ENCODE peak calls at places on chromosomes 6 and 20, in six cellular contexts. One of them, this sample, is unnamed.

GRCh38 chr20:33148040-33148439 is 19.9 kb upstream of the BPIFA2 start:
- DNase-seq in foreskin fibroblast: no peak
- DNase-seq in nucleus accumbens: no peak
- DNase-seq in stimulated activated CD8-positive, alpha-beta memory T cell treated with anti-CD3 and anti-CD28 coated beads, Interleukin-15, amount 100 ng/mL, for 4 hours: no peak
- DNase-seq in NCI-H1105: no peak
- DNase-seq in cardiac fibroblast: no peak
- DNase-seq in this sample: no peak

GRCh38 chr6:165581678-165582077 is 81.4 kb downstream of the PDE10A start:
- DNase-seq in stimulated activated CD8-positive, alpha-beta memory T cell treated with anti-CD3 and anti-CD28 coated beads, Interleukin-15, amount 100 ng/mL, for 4 hours: no peak
- DNase-seq in foreskin fibroblast: no peak
- DNase-seq in NCI-H1105: no peak
- DNase-seq in cardiac fibroblast: no peak
- DNase-seq in nucleus accumbens: no peak
- DNase-seq in this sample: no peak

GRCh38 chr20:53942121-53942816 is 128.1 kb downstream of the BCAS1 start:
- DNase-seq in cardiac fibroblast: no peak
- DNase-seq in nucleus accumbens: no peak
- DNase-seq in foreskin fibroblast: no peak
- DNase-seq in stimulated activated CD8-positive, alpha-beta memory T cell treated with anti-CD3 and anti-CD28 coated beads, Interleukin-15, amount 100 ng/mL, for 4 hours: no peak
- DNase-seq in NCI-H1105: no peak
- DNase-seq in this sample: no peak

GRCh38 chr6:5501837-5502236 is 240.5 kb downstream of the FARS2 start:
- DNase-seq in NCI-H1105: no peak
- DNase-seq in foreskin fibroblast: no peak
- DNase-seq in stimulated activated CD8-positive, alpha-beta memory T cell treated with anti-CD3 and anti-CD28 coated beads, Interleukin-15, amount 100 ng/mL, for 4 hours: no peak
- DNase-seq in nucleus accumbens: no peak
- DNase-seq in cardiac fibroblast: no peak
- DNase-seq in this sample: no peak

GRCh38 chr6:31126416-31127175 is 6.3 kb upstream of the CDSN start:
- DNase-seq in NCI-H1105: no peak
- DNase-seq in nucleus accumbens: no peak
- DNase-seq in foreskin fibroblast: no peak
- DNase-seq in stimulated activated CD8-positive, alpha-beta memory T cell treated with anti-CD3 and anti-CD28 coated beads, Interleukin-15, amount 100 ng/mL, for 4 hours: no peak
- DNase-seq in cardiac fibroblast: no peak
- DNase-seq in this sample: no peak

GRCh38 chr6:19805146-19805515 is 32.0 kb upstream of the ID4 start:
- DNase-seq in nucleus accumbens: no peak
- DNase-seq in cardiac fibroblast: peak
- DNase-seq in stimulated activated CD8-positive, alpha-beta memory T cell treated with anti-CD3 and anti-CD28 coated beads, Interleukin-15, amount 100 ng/mL, for 4 hours: no peak
- DNase-seq in NCI-H1105: no peak
- DNase-seq in foreskin fibroblast: no peak
- DNase-seq in this sample: no peak

GRCh38 chr6:21826031-21826430 is 232.5 kb downstream of the SOX4 start:
- DNase-seq in cardiac fibroblast: no peak
- DNase-seq in foreskin fibroblast: no peak
- DNase-seq in nucleus accumbens: no peak
- DNase-seq in NCI-H1105: no peak
- DNase-seq in stimulated activated CD8-positive, alpha-beta memory T cell treated with anti-CD3 and anti-CD28 coated beads, Interleukin-15, amount 100 ng/mL, for 4 hours: no peak
- DNase-seq in this sample: no peak

GRCh38 chr6:125474061-125474460 is 172.3 kb upstream of the HDDC2 start:
- DNase-seq in foreskin fibroblast: no peak
- DNase-seq in nucleus accumbens: no peak
- DNase-seq in NCI-H1105: no peak
- DNase-seq in stimulated activated CD8-positive, alpha-beta memory T cell treated with anti-CD3 and anti-CD28 coated beads, Interleukin-15, amount 100 ng/mL, for 4 hours: no peak
- DNase-seq in cardiac fibroblast: no peak
- DNase-seq in this sample: no peak

GRCh38 chr6:14804444-14805210 is 441.2 kb upstream of the JARID2 start:
- DNase-seq in cardiac fibroblast: peak
- DNase-seq in nucleus accumbens: peak
- DNase-seq in foreskin fibroblast: peak
- DNase-seq in NCI-H1105: no peak
- DNase-seq in stimulated activated CD8-positive, alpha-beta memory T cell treated with anti-CD3 and anti-CD28 coated beads, Interleukin-15, amount 100 ng/mL, for 4 hours: no peak
- DNase-seq in this sample: peak

GRCh38 chr6:15062311-15063252 is 183.3 kb upstream of the JARID2 start:
- DNase-seq in stimulated activated CD8-positive, alpha-beta memory T cell treated with anti-CD3 and anti-CD28 coated beads, Interleukin-15, amount 100 ng/mL, for 4 hours: no peak
- DNase-seq in NCI-H1105: no peak
- DNase-seq in foreskin fibroblast: peak
- DNase-seq in nucleus accumbens: no peak
- DNase-seq in cardiac fibroblast: peak
- DNase-seq in this sample: no peak

GRCh38 chr20:36573798-36574277 is 441 bp downstream of the TGIF2 start:
- DNase-seq in foreskin fibroblast: no peak
- DNase-seq in nucleus accumbens: no peak
- DNase-seq in stimulated activated CD8-positive, alpha-beta memory T cell treated with anti-CD3 and anti-CD28 coated beads, Interleukin-15, amount 100 ng/mL, for 4 hours: no peak
- DNase-seq in cardiac fibroblast: peak
- DNase-seq in NCI-H1105: no peak
- DNase-seq in this sample: no peak

GRCh38 chr6:28353981-28354676 is 4.4 kb downstream of the ZKSCAN3 start:
- DNase-seq in nucleus accumbens: peak
- DNase-seq in foreskin fibroblast: no peak
- DNase-seq in stimulated activated CD8-positive, alpha-beta memory T cell treated with anti-CD3 and anti-CD28 coated beads, Interleukin-15, amount 100 ng/mL, for 4 hours: no peak
- DNase-seq in NCI-H1105: no peak
- DNase-seq in cardiac fibroblast: peak
- DNase-seq in this sample: no peak

GRCh38 chr6:111329882-111330633 is 153.0 kb downstream of the REV3L start:
- DNase-seq in nucleus accumbens: no peak
- DNase-seq in NCI-H1105: no peak
- DNase-seq in foreskin fibroblast: no peak
- DNase-seq in cardiac fibroblast: no peak
- DNase-seq in stimulated activated CD8-positive, alpha-beta memory T cell treated with anti-CD3 and anti-CD28 coated beads, Interleukin-15, amount 100 ng/mL, for 4 hours: no peak
- DNase-seq in this sample: no peak

GRCh38 chr20:50814438-50815161 is 19.7 kb downstream of the BCAS4 start:
- DNase-seq in nucleus accumbens: no peak
- DNase-seq in stimulated activated CD8-positive, alpha-beta memory T cell treated with anti-CD3 and anti-CD28 coated beads, Interleukin-15, amount 100 ng/mL, for 4 hours: no peak
- DNase-seq in foreskin fibroblast: no peak
- DNase-seq in NCI-H1105: no peak
- DNase-seq in cardiac fibroblast: no peak
- DNase-seq in this sample: no peak

GRCh38 chr20:2729251-2729713 is 36.7 kb downstream of the EBF4 start:
- DNase-seq in NCI-H1105: no peak
- DNase-seq in stimulated activated CD8-positive, alpha-beta memory T cell treated with anti-CD3 and anti-CD28 coated beads, Interleukin-15, amount 100 ng/mL, for 4 hours: no peak
- DNase-seq in foreskin fibroblast: no peak
- DNase-seq in nucleus accumbens: no peak
- DNase-seq in cardiac fibroblast: peak
- DNase-seq in this sample: peak

GRCh38 chr6:116144590-116144989 is 18.7 kb upstream of the COL10A1 start:
- DNase-seq in nucleus accumbens: no peak
- DNase-seq in cardiac fibroblast: peak
- DNase-seq in NCI-H1105: no peak
- DNase-seq in foreskin fibroblast: peak
- DNase-seq in stimulated activated CD8-positive, alpha-beta memory T cell treated with anti-CD3 and anti-CD28 coated beads, Interleukin-15, amount 100 ng/mL, for 4 hours: no peak
- DNase-seq in this sample: no peak

GRCh38 chr20:53785320-53785719 is 191.7 kb upstream of the ZNF217 start:
- DNase-seq in nucleus accumbens: no peak
- DNase-seq in foreskin fibroblast: no peak
- DNase-seq in stimulated activated CD8-positive, alpha-beta memory T cell treated with anti-CD3 and anti-CD28 coated beads, Interleukin-15, amount 100 ng/mL, for 4 hours: no peak
- DNase-seq in cardiac fibroblast: no peak
- DNase-seq in NCI-H1105: no peak
- DNase-seq in this sample: no peak

GRCh38 chr6:163092846-163093245 is 321.7 kb upstream of the QKI start:
- DNase-seq in nucleus accumbens: peak
- DNase-seq in stimulated activated CD8-positive, alpha-beta memory T cell treated with anti-CD3 and anti-CD28 coated beads, Interleukin-15, amount 100 ng/mL, for 4 hours: no peak
- DNase-seq in foreskin fibroblast: no peak
- DNase-seq in cardiac fibroblast: no peak
- DNase-seq in NCI-H1105: no peak
- DNase-seq in this sample: no peak

GRCh38 chr6:24667378-24667803 is 514 bp downstream of the ACOT13 start:
- DNase-seq in NCI-H1105: no peak
- DNase-seq in stimulated activated CD8-positive, alpha-beta memory T cell treated with anti-CD3 and anti-CD28 coated beads, Interleukin-15, amount 100 ng/mL, for 4 hours: no peak
- DNase-seq in cardiac fibroblast: peak
- DNase-seq in nucleus accumbens: no peak
- DNase-seq in foreskin fibroblast: no peak
- DNase-seq in this sample: no peak

GRCh38 chr6:24439858-24440539 is 37.3 kb downstream of the MRS2 start:
- DNase-seq in nucleus accumbens: no peak
- DNase-seq in stimulated activated CD8-positive, alpha-beta memory T cell treated with anti-CD3 and anti-CD28 coated beads, Interleukin-15, amount 100 ng/mL, for 4 hours: no peak
- DNase-seq in NCI-H1105: no peak
- DNase-seq in cardiac fibroblast: no peak
- DNase-seq in foreskin fibroblast: no peak
- DNase-seq in this sample: no peak

GRCh38 chr6:64254558-64254957 is 619.0 kb downstream of the PHF3 start:
- DNase-seq in foreskin fibroblast: no peak
- DNase-seq in NCI-H1105: no peak
- DNase-seq in cardiac fibroblast: no peak
- DNase-seq in stimulated activated CD8-positive, alpha-beta memory T cell treated with anti-CD3 and anti-CD28 coated beads, Interleukin-15, amount 100 ng/mL, for 4 hours: no peak
- DNase-seq in nucleus accumbens: no peak
- DNase-seq in this sample: no peak

GRCh38 chr6:55069132-55069781 is 105.1 kb upstream of the HCRTR2 start:
- DNase-seq in NCI-H1105: peak
- DNase-seq in stimulated activated CD8-positive, alpha-beta memory T cell treated with anti-CD3 and anti-CD28 coated beads, Interleukin-15, amount 100 ng/mL, for 4 hours: no peak
- DNase-seq in foreskin fibroblast: peak
- DNase-seq in cardiac fibroblast: peak
- DNase-seq in nucleus accumbens: no peak
- DNase-seq in this sample: peak

GRCh38 chr6:52533491-52533890 is 43.4 kb downstream of the TRAM2 start:
- DNase-seq in nucleus accumbens: no peak
- DNase-seq in foreskin fibroblast: no peak
- DNase-seq in stimulated activated CD8-positive, alpha-beta memory T cell treated with anti-CD3 and anti-CD28 coated beads, Interleukin-15, amount 100 ng/mL, for 4 hours: no peak
- DNase-seq in NCI-H1105: no peak
- DNase-seq in cardiac fibroblast: no peak
- DNase-seq in this sample: no peak

GRCh38 chr20:51237790-51238189 is 214.9 kb upstream of the KCNG1 start:
- DNase-seq in foreskin fibroblast: no peak
- DNase-seq in NCI-H1105: no peak
- DNase-seq in nucleus accumbens: no peak
- DNase-seq in stimulated activated CD8-positive, alpha-beta memory T cell treated with anti-CD3 and anti-CD28 coated beads, Interleukin-15, amount 100 ng/mL, for 4 hours: no peak
- DNase-seq in cardiac fibroblast: no peak
- DNase-seq in this sample: no peak

GRCh38 chr6:157381631-157382621 is 936 bp downstream of the ZDHHC14 start:
- DNase-seq in cardiac fibroblast: peak
- DNase-seq in nucleus accumbens: peak
- DNase-seq in stimulated activated CD8-positive, alpha-beta memory T cell treated with anti-CD3 and anti-CD28 coated beads, Interleukin-15, amount 100 ng/mL, for 4 hours: peak
- DNase-seq in foreskin fibroblast: peak
- DNase-seq in NCI-H1105: peak
- DNase-seq in this sample: peak

GRCh38 chr6:156840606-156841005 is 63.4 kb downstream of the ARID1B start:
- DNase-seq in stimulated activated CD8-positive, alpha-beta memory T cell treated with anti-CD3 and anti-CD28 coated beads, Interleukin-15, amount 100 ng/mL, for 4 hours: no peak
- DNase-seq in cardiac fibroblast: no peak
- DNase-seq in nucleus accumbens: no peak
- DNase-seq in NCI-H1105: no peak
- DNase-seq in foreskin fibroblast: no peak
- DNase-seq in this sample: peak

GRCh38 chr6:88914180-88914579 is 49.2 kb downstream of the RNGTT start:
- DNase-seq in cardiac fibroblast: no peak
- DNase-seq in NCI-H1105: no peak
- DNase-seq in foreskin fibroblast: no peak
- DNase-seq in stimulated activated CD8-positive, alpha-beta memory T cell treated with anti-CD3 and anti-CD28 coated beads, Interleukin-15, amount 100 ng/mL, for 4 hours: no peak
- DNase-seq in nucleus accumbens: no peak
- DNase-seq in this sample: no peak

GRCh38 chr20:38198238-38198861 is 33.3 kb upstream of the TGM2 start:
- DNase-seq in nucleus accumbens: no peak
- DNase-seq in cardiac fibroblast: no peak
- DNase-seq in foreskin fibroblast: peak
- DNase-seq in stimulated activated CD8-positive, alpha-beta memory T cell treated with anti-CD3 and anti-CD28 coated beads, Interleukin-15, amount 100 ng/mL, for 4 hours: no peak
- DNase-seq in NCI-H1105: no peak
- DNase-seq in this sample: no peak

GRCh38 chr6:90715093-90715655 is 128.3 kb upstream of the MAP3K7 start:
- DNase-seq in nucleus accumbens: no peak
- DNase-seq in foreskin fibroblast: no peak
- DNase-seq in NCI-H1105: no peak
- DNase-seq in cardiac fibroblast: peak
- DNase-seq in stimulated activated CD8-positive, alpha-beta memory T cell treated with anti-CD3 and anti-CD28 coated beads, Interleukin-15, amount 100 ng/mL, for 4 hours: no peak
- DNase-seq in this sample: no peak

GRCh38 chr20:41978875-41979274 is 360.7 kb upstream of the CHD6 start:
- DNase-seq in NCI-H1105: no peak
- DNase-seq in cardiac fibroblast: no peak
- DNase-seq in nucleus accumbens: no peak
- DNase-seq in foreskin fibroblast: no peak
- DNase-seq in stimulated activated CD8-positive, alpha-beta memory T cell treated with anti-CD3 and anti-CD28 coated beads, Interleukin-15, amount 100 ng/mL, for 4 hours: no peak
- DNase-seq in this sample: no peak

GRCh38 chr6:11413112-11413687 is 124.3 kb upstream of the TMEM170B start:
- DNase-seq in cardiac fibroblast: no peak
- DNase-seq in NCI-H1105: no peak
- DNase-seq in foreskin fibroblast: no peak
- DNase-seq in nucleus accumbens: no peak
- DNase-seq in stimulated activated CD8-positive, alpha-beta memory T cell treated with anti-CD3 and anti-CD28 coated beads, Interleukin-15, amount 100 ng/mL, for 4 hours: no peak
- DNase-seq in this sample: no peak

GRCh38 chr6:28979679-28980078 is 25.4 kb downstream of the ZNF311 start:
- DNase-seq in NCI-H1105: no peak
- DNase-seq in nucleus accumbens: no peak
- DNase-seq in foreskin fibroblast: no peak
- DNase-seq in stimulated activated CD8-positive, alpha-beta memory T cell treated with anti-CD3 and anti-CD28 coated beads, Interleukin-15, amount 100 ng/mL, for 4 hours: no peak
- DNase-seq in cardiac fibroblast: no peak
- DNase-seq in this sample: no peak

GRCh38 chr6:167589615-167589940 is 237.1 kb upstream of the AFDN start:
- DNase-seq in cardiac fibroblast: no peak
- DNase-seq in stimulated activated CD8-positive, alpha-beta memory T cell treated with anti-CD3 and anti-CD28 coated beads, Interleukin-15, amount 100 ng/mL, for 4 hours: no peak
- DNase-seq in foreskin fibroblast: no peak
- DNase-seq in NCI-H1105: no peak
- DNase-seq in nucleus accumbens: no peak
- DNase-seq in this sample: no peak

GRCh38 chr6:150685860-150686259 is 86.2 kb downstream of the PLEKHG1 start:
- DNase-seq in cardiac fibroblast: no peak
- DNase-seq in foreskin fibroblast: no peak
- DNase-seq in stimulated activated CD8-positive, alpha-beta memory T cell treated with anti-CD3 and anti-CD28 coated beads, Interleukin-15, amount 100 ng/mL, for 4 hours: no peak
- DNase-seq in nucleus accumbens: no peak
- DNase-seq in NCI-H1105: no peak
- DNase-seq in this sample: no peak

GRCh38 chr6:131765081-131765852 is 42.6 kb upstream of the ENPP1 start:
- DNase-seq in foreskin fibroblast: peak
- DNase-seq in NCI-H1105: no peak
- DNase-seq in stimulated activated CD8-positive, alpha-beta memory T cell treated with anti-CD3 and anti-CD28 coated beads, Interleukin-15, amount 100 ng/mL, for 4 hours: no peak
- DNase-seq in nucleus accumbens: no peak
- DNase-seq in cardiac fibroblast: peak
- DNase-seq in this sample: no peak

GRCh38 chr6:36874443-36875249 is at the start of gene PPIL1:
- DNase-seq in nucleus accumbens: peak
- DNase-seq in stimulated activated CD8-positive, alpha-beta memory T cell treated with anti-CD3 and anti-CD28 coated beads, Interleukin-15, amount 100 ng/mL, for 4 hours: peak
- DNase-seq in foreskin fibroblast: peak
- DNase-seq in NCI-H1105: peak
- DNase-seq in cardiac fibroblast: peak
- DNase-seq in this sample: peak

GRCh38 chr6:39058471-39059147 is 10.0 kb downstream of the GLP1R start:
- DNase-seq in cardiac fibroblast: no peak
- DNase-seq in stimulated activated CD8-positive, alpha-beta memory T cell treated with anti-CD3 and anti-CD28 coated beads, Interleukin-15, amount 100 ng/mL, for 4 hours: no peak
- DNase-seq in nucleus accumbens: no peak
- DNase-seq in foreskin fibroblast: no peak
- DNase-seq in NCI-H1105: no peak
- DNase-seq in this sample: no peak

GRCh38 chr6:33160728-33161323 is 31.4 kb downstream of the COL11A2 start:
- DNase-seq in stimulated activated CD8-positive, alpha-beta memory T cell treated with anti-CD3 and anti-CD28 coated beads, Interleukin-15, amount 100 ng/mL, for 4 hours: no peak
- DNase-seq in nucleus accumbens: peak
- DNase-seq in cardiac fibroblast: peak
- DNase-seq in foreskin fibroblast: peak
- DNase-seq in NCI-H1105: no peak
- DNase-seq in this sample: no peak

GRCh38 chr20:51712501-51713212 is 55.5 kb downstream of the ATP9A start:
- DNase-seq in stimulated activated CD8-positive, alpha-beta memory T cell treated with anti-CD3 and anti-CD28 coated beads, Interleukin-15, amount 100 ng/mL, for 4 hours: no peak
- DNase-seq in cardiac fibroblast: peak
- DNase-seq in foreskin fibroblast: no peak
- DNase-seq in NCI-H1105: no peak
- DNase-seq in nucleus accumbens: no peak
- DNase-seq in this sample: no peak

This sample was measured in SK-N-DZ.